ENCODE peak calls at places on chromosomes 12 and 14, in seven cellular contexts. J is H9, R is neuronal stem cell, I is mesenchymal stem cell, T is mesendoderm, L is IMR-90, P is H1. A is an unnamed sample.

GRCh38 chr12:114919479-114919878 is 235.5 kb upstream of the TBX3 start:
- DNase-seq in J (no peak), R (no peak), I (peak; percentile 75), T (no peak), L (no peak), P (no peak), A (no peak)

GRCh38 chr12:87509233-87509820 is 519.9 kb downstream of the C12orf50 start:
- DNase-seq in J (no peak), R (no peak), I (peak; percentile 65), T (no peak), L (peak; percentile 81), P (no peak), A (no peak)

GRCh38 chr14:105444859-105445258 is 25.2 kb downstream of the MTA1 start:
- DNase-seq in J (no peak), R (no peak), I (no peak), T (no peak), L (no peak), P (no peak), A (no peak)

GRCh38 chr12:103334447-103334846 is 161.3 kb downstream of the C12orf42 start:
- DNase-seq in J (no peak), R (no peak), I (no peak), T (no peak), L (no peak), P (no peak), A (no peak)

GRCh38 chr12:16056910-16057309 is 145.8 kb downstream of the DERA start:
- DNase-seq in J (no peak), R (no peak), I (no peak), T (no peak), L (no peak), P (no peak), A (no peak)

GRCh38 chr12:122282066-122282465 is 15.8 kb upstream of the VPS33A start:
- DNase-seq in J (no peak), R (no peak), I (peak; percentile 69), T (peak; percentile 58), L (peak; percentile 87), P (no peak), A (no peak)

GRCh38 chr14:97276573-97276972 is 479.4 kb downstream of the VRK1 start:
- DNase-seq in J (no peak), R (no peak), I (no peak), T (no peak), L (no peak), P (no peak), A (no peak)

GRCh38 chr14:64614992-64615391 is 65.2 kb downstream of the PPP1R36 start:
- DNase-seq in J (no peak), R (no peak), I (no peak), T (no peak), L (no peak), P (no peak), A (no peak)

GRCh38 chr12:108403952-108404351 is 64.8 kb upstream of the CMKLR1 start:
- DNase-seq in J (no peak), R (no peak), I (no peak), T (peak; percentile 31), L (no peak), P (no peak), A (no peak)

GRCh38 chr12:75969768-75970167 is 61.8 kb downstream of the PHLDA1 start:
- DNase-seq in J (peak; percentile 80), R (no peak), I (peak; percentile 43), T (peak; percentile 87), L (no peak), P (no peak), A (peak; percentile 20)

GRCh38 chr12:128827724-128828123 is 4.0 kb upstream of the SLC15A4 start:
- DNase-seq in J (no peak), R (no peak), I (no peak), T (no peak), L (no peak), P (no peak), A (no peak)

GRCh38 chr12:74897425-74898211 is 312.0 kb downstream of the KCNC2 start:
- DNase-seq in J (no peak), R (no peak), I (no peak), T (no peak), L (no peak), P (no peak), A (peak; percentile 52)

GRCh38 chr12:130761537-130762318 is 45.6 kb upstream of the RIMBP2 start:
- DNase-seq in J (peak; percentile 80), R (peak; percentile 44), I (peak; percentile 29), T (peak; percentile 61), L (peak; percentile 41), P (peak; percentile 80), A (peak; percentile 57)

GRCh38 chr14:30610719-30611388 is 11.3 kb upstream of the SCFD1 start:
- DNase-seq in J (no peak), R (no peak), I (peak; percentile 70), T (peak; percentile 47), L (peak; percentile 81), P (no peak), A (peak; percentile 47)

GRCh38 chr14:48957486-48957885 is 628.7 kb downstream of the RPS29 start:
- DNase-seq in J (no peak), R (no peak), I (no peak), T (no peak), L (no peak), P (no peak), A (no peak)

GRCh38 chr14:102505775-102506598 is 3.6 kb downstream of the ANKRD9 start:
- DNase-seq in J (no peak), R (no peak), I (no peak), T (no peak), L (no peak), P (no peak), A (no peak)

GRCh38 chr12:12376636-12377448 is 20.0 kb downstream of the BORCS5 start:
- DNase-seq in J (no peak), R (peak; percentile 50), I (peak; percentile 81), T (peak; percentile 81), L (peak; percentile 86), P (no peak), A (peak; percentile 46)

GRCh38 chr14:102280376-102280962 is 24.5 kb downstream of the MOK start:
- DNase-seq in J (no peak), R (no peak), I (peak; percentile 84), T (no peak), L (peak; percentile 99), P (no peak), A (peak; percentile 99)

GRCh38 chr12:80116735-80117134 is 17.4 kb downstream of the OTOGL start:
- DNase-seq in J (no peak), R (no peak), I (no peak), T (no peak), L (no peak), P (no peak), A (no peak)

GRCh38 chr12:23115984-23116383 is 491.0 kb downstream of the ETNK1 start:
- DNase-seq in J (no peak), R (no peak), I (no peak), T (no peak), L (no peak), P (no peak), A (no peak)

GRCh38 chr12:13234045-13234641 is 37.6 kb downstream of the EMP1 start:
- DNase-seq in J (peak; percentile 62), R (peak; percentile 32), I (peak; percentile 70), T (peak; percentile 78), L (peak; percentile 70), P (peak; percentile 69), A (peak; percentile 46)

GRCh38 chr14:105748204-105748578 is 221.8 kb downstream of the TMEM121 start:
- DNase-seq in J (no peak), R (no peak), I (no peak), T (no peak), L (no peak), P (no peak), A (no peak)

GRCh38 chr12:124646385-124647230 is 79.2 kb upstream of the NCOR2 start:
- DNase-seq in J (no peak), R (no peak), I (no peak), T (no peak), L (no peak), P (peak; percentile 56), A (no peak)

GRCh38 chr14:72710212-72710611 is 183.7 kb downstream of the DPF3 start:
- DNase-seq in J (no peak), R (no peak), I (no peak), T (no peak), L (peak; percentile 60), P (no peak), A (no peak)

GRCh38 chr14:93332032-93332852 is 594 bp downstream of the BTBD7 start:
- DNase-seq in J (no peak), R (peak; percentile 61), I (peak; percentile 68), T (peak; percentile 74), L (peak; percentile 49), P (peak; percentile 80), A (peak; percentile 64)

GRCh38 chr12:88237954-88238353 is 95.8 kb downstream of the TMTC3 start:
- DNase-seq in J (no peak), R (no peak), I (peak; percentile 67), T (no peak), L (peak; percentile 84), P (no peak), A (no peak)

GRCh38 chr14:55104051-55104954 is 24.7 kb upstream of the LGALS3 start:
- DNase-seq in J (no peak), R (no peak), I (no peak), T (peak; percentile 65), L (no peak), P (no peak), A (peak; percentile 85)
- H2BK120ac ChIP-seq in J (no peak overlapping the region), R (no peak overlapping the region), I (peak overlapping the region; percentile 45), T (no peak overlapping the region), L (peak overlapping the region; percentile 99), P (no peak overlapping the region), A (peak overlapping the region; percentile 93)

DNA sequence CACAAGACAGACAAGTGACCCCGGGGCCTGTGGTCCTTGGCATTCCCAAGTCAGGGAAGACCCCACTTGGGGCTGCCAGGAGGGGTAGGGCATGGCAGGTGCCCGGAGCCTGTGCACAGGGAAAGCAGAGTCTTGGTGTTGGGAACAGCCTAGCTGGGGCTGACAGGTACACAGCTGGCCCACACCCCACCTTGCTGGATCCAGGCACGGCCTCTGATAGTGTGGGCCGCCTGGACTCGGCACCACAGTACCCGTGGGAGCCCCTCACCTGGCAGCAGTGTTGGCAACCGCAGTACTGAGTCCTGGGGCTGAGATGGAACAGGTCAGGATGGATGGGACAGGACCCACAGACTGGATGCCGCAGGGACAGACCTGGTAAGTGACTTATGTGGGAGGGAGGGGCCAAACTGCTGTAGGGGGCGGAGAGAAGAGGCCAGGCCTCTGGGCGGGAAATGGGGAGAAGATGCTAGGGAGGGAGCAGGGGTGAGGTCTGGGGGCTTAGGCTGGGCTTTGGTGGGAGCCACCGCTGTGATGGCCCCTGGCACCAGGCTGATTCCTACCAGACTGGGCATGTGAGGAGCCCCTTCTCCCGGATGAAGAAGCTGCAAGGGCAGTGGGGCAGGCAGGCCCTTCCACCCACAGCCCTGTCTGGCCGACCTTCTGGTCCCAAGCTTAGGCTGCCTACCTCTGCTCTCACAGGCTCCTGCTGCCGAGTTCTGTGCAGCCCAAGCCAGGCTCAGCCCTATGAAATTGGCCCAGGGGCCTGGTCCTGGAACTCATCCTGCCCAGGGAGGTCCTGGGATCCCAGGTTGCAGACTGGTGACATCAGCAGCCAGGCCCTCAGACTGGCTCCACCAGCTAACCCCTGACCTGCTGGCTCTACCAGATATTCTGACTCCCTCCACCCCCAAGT is at the start of gene TGM1:
- DNase-seq in J (no peak), R (no peak), I (no peak), T (peak; percentile 67), L (no peak), P (peak; percentile 56), A (peak; percentile 60)
- H2BK120ac ChIP-seq in J (no peak within 1 kb of the TSS), R (no peak within 1 kb of the TSS), I (no peak within 1 kb of the TSS), T (no peak within 1 kb of the TSS), L (no peak within 1 kb of the TSS), P (peak within 1 kb of the TSS; percentile 22), A (peak within 1 kb of the TSS; percentile 86)

GRCh38 chr12:117699575-117699974 is 269.2 kb downstream of the KSR2 start:
- DNase-seq in J (no peak), R (no peak), I (no peak), T (no peak), L (no peak), P (no peak), A (peak; percentile 62)
- H2BK120ac ChIP-seq in J (no peak overlapping the region), R (no peak overlapping the region), I (no peak overlapping the region), T (no peak overlapping the region), L (no peak overlapping the region), P (no peak overlapping the region), A (no peak overlapping the region)

GRCh38 chr12:106329231-106329985 is 26.9 kb downstream of the TCP11L2 start:
- DNase-seq in J (no peak), R (no peak), I (no peak), T (no peak), L (no peak), P (no peak), A (no peak)
- H2BK120ac ChIP-seq in J (no peak overlapping the region), R (no peak overlapping the region), I (no peak overlapping the region), T (no peak overlapping the region), L (no peak overlapping the region), P (no peak overlapping the region), A (no peak overlapping the region)

A was measured in trophoblast cell.